ENCODE peak calls at places on chromosomes 13 and 19, in five cellular contexts. W, R, L, A and J are unnamed samples.
A peak's percentile ranks its signal among the peaks of the same experiment; 100 is the strongest.

GRCh38 chr19:48480151-48480475 is 10.9 kb downstream of the CYTH2 start:
- DNase-seq in W (no peak), R (peak; percentile 35), L (no peak), A (no peak), J (peak; percentile 57)

GRCh38 chr19:3670258-3670795 is 29.9 kb downstream of the PIP5K1C start:
- DNase-seq in W (peak; percentile 83), R (peak; percentile 85), L (no peak), A (no peak), J (peak; percentile 68)

GRCh38 chr13:44396963-44397580 is 23.4 kb downstream of the SERP2 start:
- DNase-seq in W (peak; percentile 36), R (no peak), L (peak; percentile 77), A (no peak), J (no peak)

GRCh38 chr19:42130254-42130573 is 2.0 kb downstream of the POU2F2 start:
- DNase-seq in W (no peak), R (no peak), L (no peak), A (no peak), J (no peak)

GRCh38 chr13:107361666-107362065 is 793.7 kb upstream of the ARGLU1 start:
- DNase-seq in W (no peak), R (no peak), L (no peak), A (no peak), J (no peak)

GRCh38 chr13:79829880-79830279 is 348.9 kb downstream of the NDFIP2 start:
- DNase-seq in W (no peak), R (no peak), L (no peak), A (no peak), J (no peak)

GRCh38 chr19:32750441-32751055 is 31.0 kb downstream of the TDRD12 start:
- DNase-seq in W (no peak), R (no peak), L (no peak), A (peak; percentile 62), J (no peak)

GRCh38 chr19:435707-436412 is 25.0 kb downstream of the SHC2 start:
- DNase-seq in W (no peak), R (no peak), L (no peak), A (no peak), J (no peak)

GRCh38 chr19:49896863-49897621 is at the start of gene IL4I1:
- DNase-seq in W (no peak), R (peak; percentile 73), L (no peak), A (peak; percentile 29), J (peak; percentile 45)

GRCh38 chr13:108911807-108912206 is 282.4 kb downstream of the MYO16 start:
- DNase-seq in W (no peak), R (no peak), L (no peak), A (no peak), J (no peak)

GRCh38 chr19:4059931-4060620 is 6.6 kb downstream of the ZBTB7A start:
- DNase-seq in W (peak; percentile 58), R (no peak), L (no peak), A (no peak), J (peak; percentile 90)

GRCh38 chr19:33393286-33394005 is 19.9 kb downstream of the CEBPG start:
- DNase-seq in W (no peak), R (no peak), L (peak; percentile 47), A (no peak), J (no peak)

GRCh38 chr13:40585911-40586471 is 80.5 kb downstream of the FOXO1 start:
- DNase-seq in W (no peak), R (peak; percentile 85), L (no peak), A (no peak), J (no peak)

GRCh38 chr19:39327990-39328705 is 7.5 kb upstream of the LRFN1 start:
- DNase-seq in W (peak; percentile 78), R (peak; percentile 62), L (peak; percentile 84), A (peak; percentile 73), J (peak; percentile 87)

GRCh38 chr13:67619987-67620386 is 389.9 kb upstream of the PCDH9 start:
- DNase-seq in W (no peak), R (no peak), L (no peak), A (no peak), J (no peak)

GRCh38 chr19:17526922-17527321 is 15.5 kb downstream of the PGLS start:
- DNase-seq in W (no peak), R (no peak), L (no peak), A (no peak), J (peak; percentile 24)

GRCh38 chr19:16160943-16161560 is 12.3 kb downstream of the CIB3 start:
- DNase-seq in W (peak; percentile 43), R (peak; percentile 33), L (no peak), A (no peak), J (peak; percentile 47)

GRCh38 chr13:36680918-36681317 is 7.1 kb downstream of the SERTM1 start:
- DNase-seq in W (no peak), R (no peak), L (no peak), A (no peak), J (no peak)

GRCh38 chr19:30378701-30379100 is 6.5 kb downstream of the ZNF536 start:
- DNase-seq in W (no peak), R (no peak), L (no peak), A (no peak), J (no peak)

GRCh38 chr19:28631931-28632330 is 581.0 kb downstream of the UQCRFS1 start:
- DNase-seq in W (no peak), R (no peak), L (no peak), A (no peak), J (no peak)

GRCh38 chr13:79384022-79384610 is 21.9 kb downstream of the RBM26 start:
- DNase-seq in W (no peak), R (no peak), L (no peak), A (peak; percentile 26), J (peak; percentile 28)

GRCh38 chr19:18239303-18239702 is 13.1 kb upstream of the PDE4C start:
- DNase-seq in W (peak; percentile 52), R (no peak), L (no peak), A (no peak), J (no peak)

GRCh38 chr13:82370306-82370705 is 1512.0 kb downstream of the SLITRK1 start:
- DNase-seq in W (no peak), R (no peak), L (no peak), A (no peak), J (no peak)

GRCh38 chr19:12229990-12230389 is 64.7 kb downstream of the ZNF44 start:
- DNase-seq in W (no peak), R (no peak), L (no peak), A (no peak), J (no peak)

GRCh38 chr19:47767349-47767748 is 11.2 kb upstream of the SELENOW start:
- DNase-seq in W (no peak), R (no peak), L (no peak), A (no peak), J (no peak)

GRCh38 chr13:103236213-103236612 is 170.0 kb upstream of the SLC10A2 start:
- DNase-seq in W (no peak), R (no peak), L (no peak), A (no peak), J (no peak)

GRCh38 chr13:75723927-75724326 is 87.8 kb downstream of the LMO7 start:
- DNase-seq in W (no peak), R (no peak), L (no peak), A (no peak), J (no peak)

GRCh38 chr13:28531195-28531955 is 36.4 kb upstream of the FLT1 start:
- DNase-seq in W (no peak), R (peak; percentile 85), L (peak; percentile 48), A (no peak), J (peak; percentile 48)

GRCh38 chr19:29807178-29807577 is 4.6 kb upstream of the CCNE1 start:
- DNase-seq in W (no peak), R (no peak), L (no peak), A (no peak), J (no peak)

GRCh38 chr13:45490068-45490467 is 25.3 kb downstream of the COG3 start:
- DNase-seq in W (no peak), R (peak; percentile 14), L (peak; percentile 27), A (no peak), J (no peak)

GRCh38 chr13:60448907-60449510 is 52.0 kb downstream of the TDRD3 start:
- DNase-seq in W (peak; percentile 32), R (peak; percentile 75), L (peak; percentile 24), A (peak; percentile 45), J (no peak)

GRCh38 chr13:41973247-41973741 is 12.4 kb upstream of the VWA8 start:
- DNase-seq in W (no peak), R (no peak), L (no peak), A (no peak), J (no peak)

GRCh38 chr13:78572459-78572858 is 30.9 kb downstream of the POU4F1 start:
- DNase-seq in W (no peak), R (no peak), L (no peak), A (no peak), J (no peak)

DNA sequence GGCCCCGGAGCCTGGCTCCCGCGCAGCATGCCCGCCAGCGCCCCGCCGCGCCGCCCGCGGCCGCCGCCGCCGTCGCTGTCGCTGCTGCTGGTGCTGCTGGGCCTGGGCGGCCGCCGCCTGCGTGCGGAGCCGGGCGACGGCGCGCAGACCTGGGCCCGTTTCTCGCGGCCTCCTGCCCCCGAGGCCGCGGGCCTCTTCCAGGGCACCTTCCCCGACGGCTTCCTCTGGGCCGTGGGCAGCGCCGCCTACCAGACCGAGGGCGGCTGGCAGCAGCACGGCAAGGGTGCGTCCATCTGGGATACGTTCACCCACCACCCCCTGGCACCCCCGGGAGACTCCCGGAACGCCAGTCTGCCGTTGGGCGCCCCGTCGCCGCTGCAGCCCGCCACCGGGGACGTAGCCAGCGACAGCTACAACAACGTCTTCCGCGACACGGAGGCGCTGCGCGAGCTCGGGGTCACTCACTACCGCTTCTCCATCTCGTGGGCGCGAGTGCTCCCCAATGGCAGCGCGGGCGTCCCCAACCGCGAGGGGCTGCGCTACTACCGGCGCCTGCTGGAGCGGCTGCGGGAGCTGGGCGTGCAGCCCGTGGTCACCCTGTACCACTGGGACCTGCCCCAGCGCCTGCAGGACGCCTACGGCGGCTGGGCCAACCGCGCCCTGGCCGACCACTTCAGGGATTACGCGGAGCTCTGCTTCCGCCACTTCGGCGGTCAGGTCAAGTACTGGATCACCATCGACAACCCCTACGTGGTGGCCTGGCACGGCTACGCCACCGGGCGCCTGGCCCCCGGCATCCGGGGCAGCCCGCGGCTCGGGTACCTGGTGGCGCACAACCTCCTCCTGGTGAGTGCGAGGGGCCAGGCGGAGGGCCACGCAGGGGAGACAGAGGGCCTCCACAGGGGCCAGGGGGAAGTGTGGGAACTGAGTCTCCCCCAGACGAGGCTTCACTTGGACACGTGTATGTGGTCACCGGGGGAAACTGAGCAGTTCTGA is at the start of gene KL:
- DNase-seq in W (no peak), R (no peak), L (peak; percentile 79), A (peak; percentile 49), J (peak; percentile 20)
- TF ChIP-seq POLR2AphosphoS5 in W (no peak), R (no peak), L (no peak), A (no peak), J (no peak)

GRCh38 chr19:46746281-46746965 is at the start of gene STRN4:
- DNase-seq in W (peak; percentile 90), R (no peak), L (peak; percentile 99), A (peak; percentile 32), J (peak; percentile 57)
- TF ChIP-seq CTCF in W (no peak), R (no peak), L (no peak), A (no peak), J (no peak)

GRCh38 chr13:24463078-24463477 is 49.5 kb downstream of the PARP4 start:
- DNase-seq in W (no peak), R (no peak), L (no peak), A (no peak), J (no peak)
- TF ChIP-seq POLR2AphosphoS5 in W (no peak), R (no peak), L (no peak), A (no peak), J (no peak)

DNA sequence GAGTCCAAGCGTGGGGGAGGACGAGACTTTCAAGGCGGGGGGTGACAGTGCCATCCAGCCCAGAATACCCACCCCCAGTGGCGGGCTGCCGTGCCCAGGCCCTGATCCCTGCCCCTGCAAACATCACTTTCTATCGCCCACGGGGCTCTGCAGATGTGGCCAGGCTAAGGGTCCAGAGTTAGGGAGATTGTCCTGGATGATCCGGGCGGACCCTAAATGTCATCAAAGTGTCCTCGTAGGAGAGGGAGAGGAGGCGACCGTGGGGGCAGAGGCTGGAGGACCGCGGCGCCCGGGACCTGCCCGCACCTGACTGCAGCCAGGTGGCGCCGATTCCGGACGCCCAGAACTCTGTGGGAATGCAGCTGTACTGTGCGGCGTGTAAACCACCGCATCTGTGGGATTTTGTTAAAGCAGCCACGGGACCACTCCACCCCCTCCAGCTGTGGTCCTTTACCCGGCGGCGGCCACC is 32.4 kb downstream of the GJA3 start:
- DNase-seq in W (no peak), R (no peak), L (peak; percentile 50), A (no peak), J (peak; percentile 41)
- TF ChIP-seq CTCF in W (no peak), R (no peak), L (peak; percentile 43), A (no peak), J (peak; percentile 42)